ENCODE peak calls at places on chromosome 12, in six cellular contexts. X is H1, C is IMR-90, D is H9, R is neuronal stem cell, H is trophoblast cell. I is an unnamed sample.

GRCh38 chr12:117967512-117967911 is 1.3 kb downstream of the KSR2 start:
- DNase-seq in X (no peak), C (no peak), D (peak), R (no peak), H (no peak), I (no peak)

GRCh38 chr12:83818888-83819287 is 1093.7 kb downstream of the SLC6A15 start:
- DNase-seq in X (no peak), C (peak), D (no peak), R (no peak), H (no peak), I (peak)

GRCh38 chr12:106771425-106771824 is 3.1 kb upstream of the RIC8B start:
- DNase-seq in X (no peak), C (no peak), D (no peak), R (no peak), H (no peak), I (no peak)

GRCh38 chr12:16581416-16581815 is 24.5 kb downstream of the LMO3 start:
- DNase-seq in X (no peak), C (peak), D (no peak), R (no peak), H (peak), I (no peak)

GRCh38 chr12:14416658-14417057 is 51.2 kb downstream of the ATF7IP start:
- DNase-seq in X (no peak), C (peak), D (peak), R (peak), H (peak), I (peak)

GRCh38 chr12:122356192-122356635 is 66.3 kb downstream of the CLIP1 start:
- DNase-seq in X (no peak), C (peak), D (peak), R (peak), H (peak), I (peak)

GRCh38 chr12:2876431-2877046 is 435 bp downstream of the FOXM1 start:
- DNase-seq in X (no peak), C (no peak), D (no peak), R (no peak), H (no peak), I (peak)

GRCh38 chr12:75884465-75884985 is 147.1 kb downstream of the PHLDA1 start:
- DNase-seq in X (no peak), C (no peak), D (no peak), R (no peak), H (no peak), I (no peak)

GRCh38 chr12:124496584-124496983 is 70.8 kb downstream of the NCOR2 start:
- DNase-seq in X (no peak), C (peak), D (no peak), R (no peak), H (no peak), I (peak)

GRCh38 chr12:88577537-88577936 is 2.7 kb downstream of the KITLG start:
- DNase-seq in X (no peak), C (no peak), D (no peak), R (no peak), H (no peak), I (peak)

GRCh38 chr12:88691811-88692210 is 111.5 kb upstream of the KITLG start:
- DNase-seq in X (no peak), C (no peak), D (no peak), R (no peak), H (peak), I (no peak)

GRCh38 chr12:49693931-49694439 is 13.2 kb downstream of the FMNL3 start:
- DNase-seq in X (no peak), C (no peak), D (no peak), R (no peak), H (peak), I (no peak)

GRCh38 chr12:79897617-79898016 is 37.3 kb downstream of the PPP1R12A start:
- DNase-seq in X (peak), C (peak), D (no peak), R (no peak), H (peak), I (peak)

GRCh38 chr12:60689137-60689536 is 1093.3 kb downstream of the SLC16A7 start:
- DNase-seq in X (no peak), C (no peak), D (peak), R (no peak), H (no peak), I (no peak)

GRCh38 chr12:31362759-31363415 is 36.9 kb upstream of the SINHCAF start:
- DNase-seq in X (no peak), C (no peak), D (peak), R (peak), H (peak), I (peak)

GRCh38 chr12:31363416-31363809 is 37.5 kb upstream of the SINHCAF start:
- DNase-seq in X (no peak), C (no peak), D (peak), R (no peak), H (no peak), I (no peak)

GRCh38 chr12:31361730-31362114 is 35.8 kb upstream of the SINHCAF start:
- DNase-seq in X (no peak), C (no peak), D (no peak), R (no peak), H (no peak), I (no peak)

GRCh38 chr12:31363826-31364225 is 37.9 kb upstream of the SINHCAF start:
- DNase-seq in X (no peak), C (no peak), D (no peak), R (no peak), H (no peak), I (no peak)

GRCh38 chr12:31362115-31362758 is 36.3 kb upstream of the SINHCAF start:
- DNase-seq in X (no peak), C (no peak), D (peak), R (peak), H (peak), I (no peak)
- H3K23ac ChIP-seq in X (no peak), C (no peak), D (no peak), R (no peak), H (no peak), I (no peak)

DNA sequence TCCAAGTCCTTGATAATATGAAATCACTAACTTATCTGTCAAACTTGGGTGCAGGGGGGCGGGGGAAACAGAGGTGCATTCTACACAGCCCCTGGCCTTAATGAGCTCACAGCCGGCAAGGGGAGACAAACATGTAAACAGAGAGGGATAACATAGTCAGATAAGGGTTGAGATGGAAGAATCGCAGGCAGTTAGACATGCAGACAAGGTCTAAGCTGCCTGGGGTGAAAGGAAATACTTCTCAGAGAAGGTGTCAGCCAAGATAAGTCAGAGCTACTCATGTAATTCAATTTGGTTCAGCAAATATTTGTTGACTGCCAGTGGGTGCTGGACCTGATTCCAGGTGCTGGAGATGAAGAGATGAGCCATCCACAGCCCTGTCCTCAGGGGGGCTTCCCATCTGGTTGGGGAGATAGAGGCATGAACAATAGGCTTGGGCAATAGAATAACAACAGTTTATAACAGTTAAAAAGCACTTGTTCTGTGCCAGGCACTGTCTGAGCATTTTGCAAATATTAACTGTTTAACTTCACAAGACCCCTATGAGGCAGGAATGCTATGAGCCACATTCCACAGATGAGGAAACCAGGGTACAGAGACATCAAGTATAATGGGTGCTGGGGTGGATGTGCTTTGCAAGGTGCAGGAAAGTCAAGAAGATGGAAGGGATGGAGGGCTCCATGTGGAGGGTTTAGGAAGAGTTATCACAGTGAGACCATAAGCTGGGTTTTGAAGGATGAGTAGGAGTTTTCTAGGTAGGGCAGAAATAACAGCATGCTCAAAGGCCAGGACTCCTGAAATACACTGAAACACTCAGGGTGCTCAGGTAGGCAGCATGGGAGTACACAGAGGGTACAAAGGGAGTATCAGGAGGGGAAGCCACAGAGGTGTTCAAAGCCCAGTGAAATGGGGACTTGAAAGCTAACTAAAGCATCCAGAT is 79.0 kb downstream of the WSCD2 start:
- DNase-seq in X (no peak), C (no peak), D (no peak), R (no peak), H (no peak), I (no peak)
- H3K4ac ChIP-seq in X (no peak), C (no peak), D (no peak), R (no peak), H (no peak), I (no peak)

DNA sequence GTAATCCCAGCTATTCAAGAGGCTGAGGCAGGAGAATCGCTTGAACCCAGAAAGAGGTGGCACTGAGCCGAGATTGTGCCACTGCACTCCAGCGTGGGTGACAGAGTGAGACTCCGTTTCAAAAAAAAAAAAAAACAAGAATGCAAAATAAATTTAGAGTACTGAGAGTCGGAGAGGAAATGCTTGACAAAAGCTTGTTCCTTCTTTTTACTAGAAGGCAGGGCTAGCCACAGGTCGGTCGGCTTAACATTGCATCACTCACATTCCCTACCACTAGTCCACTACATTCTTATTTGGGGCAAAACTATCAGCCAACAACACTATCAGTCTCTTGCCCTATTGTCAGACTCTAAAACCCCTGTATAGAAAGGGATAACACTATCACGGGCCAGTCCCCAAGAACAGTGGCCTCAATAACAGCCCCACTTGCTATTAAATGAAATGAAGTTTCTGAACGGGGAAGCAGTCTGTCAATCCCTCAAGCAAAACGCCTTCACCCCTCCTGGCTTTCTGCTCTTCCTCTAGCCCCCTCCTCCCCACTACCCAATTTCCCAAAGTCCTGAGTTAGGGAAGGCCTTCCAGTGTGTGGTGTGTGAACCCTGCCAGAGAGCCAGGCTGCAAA is 1.0 kb downstream of the RNF41 start:
- DNase-seq in X (no peak), C (peak), D (no peak), R (peak), H (peak), I (peak)
- H3K23ac ChIP-seq in X (no peak), C (peak), D (no peak), R (no peak), H (no peak), I (peak)

GRCh38 chr12:58678753-58679152 is 241.6 kb downstream of the LRIG3 start:
- DNase-seq in X (no peak), C (no peak), D (no peak), R (no peak), H (no peak), I (no peak)
- H3K4ac ChIP-seq in X (no peak), C (no peak), D (no peak), R (no peak), H (no peak), I (no peak)

I was measured in mesenchymal stem cell.